ENCODE peak calls at places on chromosome 19, in four cellular contexts. X is GM12878, B is HepG2, V is K562. A is an unnamed sample.

GRCh38 chr19:10829967-10830366 is 6.0 kb downstream of the TMED1 start:
- DNase-seq in V (peak; percentile 8), B (no peak), X (no peak), A (no peak)

GRCh38 chr19:15859187-15859586 is 38.7 kb downstream of the CYP4F2 start:
- DNase-seq in V (no peak), B (no peak), X (no peak), A (no peak)

GRCh38 chr19:1355258-1355973 is 28.3 kb upstream of the NDUFS7 start:
- DNase-seq in B (no peak), V (peak; percentile 47), X (no peak), A (no peak)

GRCh38 chr19:23957660-23958281 is 43.1 kb downstream of the ZNF726 start:
- DNase-seq in V (no peak), X (no peak), B (no peak), A (no peak)

GRCh38 chr19:42037649-42038048 is 32.4 kb downstream of the GRIK5 start:
- DNase-seq in V (no peak), B (no peak), X (no peak), A (no peak)

GRCh38 chr19:28482221-28482620 is 730.7 kb downstream of the UQCRFS1 start:
- DNase-seq in X (no peak), B (no peak), V (no peak), A (no peak)

GRCh38 chr19:1690570-1691307 is 38.3 kb upstream of the TCF3 start:
- DNase-seq in B (no peak), V (peak; percentile 96), X (no peak), A (peak; percentile 83)

GRCh38 chr19:45765365-45766292 is 3.4 kb downstream of the SIX5 start:
- DNase-seq in V (no peak), B (no peak), X (no peak), A (no peak)

GRCh38 chr19:55820037-55820436 is 11.8 kb downstream of the NLRP11 start:
- DNase-seq in B (no peak), X (no peak), V (no peak), A (no peak)

GRCh38 chr19:47190167-47190727 is 40.8 kb downstream of the BBC3 start:
- DNase-seq in V (peak; percentile 26), X (no peak), B (peak; percentile 96), A (no peak)

GRCh38 chr19:5214371-5214770 is 126.2 kb downstream of the PTPRS start:
- DNase-seq in V (no peak), B (no peak), X (no peak), A (no peak)

GRCh38 chr19:55471266-55471665 is 5.2 kb upstream of the ZNF628 start:
- DNase-seq in B (no peak), V (no peak), X (no peak), A (no peak)

GRCh38 chr19:40607898-40608621 is 6.9 kb downstream of the LTBP4 start:
- DNase-seq in X (no peak), B (no peak), V (no peak), A (no peak)

GRCh38 chr19:39807846-39808364 is 26.1 kb downstream of the DYRK1B start:
- DNase-seq in V (no peak), B (no peak), X (no peak), A (no peak)

GRCh38 chr19:3916033-3916432 is 16.8 kb upstream of the NMRK2 start:
- DNase-seq in X (no peak), B (no peak), V (no peak), A (no peak)

GRCh38 chr19:6739390-6739883 is at the start of gene TRIP10:
- DNase-seq in V (peak; percentile 87), X (no peak), B (peak; percentile 68), A (peak; percentile 89)

GRCh38 chr19:55809381-55810058 is 22.3 kb downstream of the NLRP11 start:
- DNase-seq in X (no peak), V (peak; percentile 78), B (peak; percentile 65), A (peak; percentile 73)

GRCh38 chr19:9037415-9038062 is 27.3 kb upstream of the MUC16 start:
- DNase-seq in V (no peak), B (no peak), X (no peak), A (no peak)

GRCh38 chr19:8905342-8905741 is 73.2 kb downstream of the MBD3L1 start:
- DNase-seq in V (no peak), X (no peak), B (no peak), A (no peak)

DNA sequence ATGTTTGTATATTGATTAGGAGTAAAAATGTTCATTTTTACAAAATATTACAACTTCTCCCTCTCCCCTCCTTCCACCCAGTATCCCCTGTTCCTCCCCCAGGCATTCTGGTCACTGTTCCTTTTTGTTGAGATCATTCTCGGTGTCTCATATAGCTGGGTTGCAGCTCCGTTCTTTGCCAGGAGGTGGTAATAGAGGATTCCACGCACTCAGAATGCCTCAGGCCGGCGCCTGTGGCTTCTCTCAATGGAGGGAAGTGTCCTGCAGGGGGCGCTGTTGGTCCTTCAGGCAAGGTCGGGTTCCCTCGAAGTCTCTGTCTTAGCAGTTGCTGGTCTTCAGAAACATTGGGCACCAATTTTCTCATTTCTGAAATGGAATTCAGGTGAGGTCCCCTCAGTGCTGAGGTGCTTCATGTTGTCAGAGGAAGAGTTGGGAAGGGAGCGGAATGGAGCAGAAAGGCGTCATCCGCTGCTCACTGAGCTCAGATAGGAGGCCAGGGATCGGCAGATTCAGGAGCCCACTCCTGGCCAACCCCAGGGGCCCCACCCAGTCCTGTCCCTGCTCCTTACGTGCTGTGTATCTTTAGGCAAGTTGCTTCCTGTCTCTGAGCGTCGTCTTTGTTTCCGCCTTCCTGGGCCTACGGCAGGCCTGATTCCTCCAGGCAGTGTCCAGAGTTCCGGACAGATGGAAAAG is 10.3 kb upstream of the GARIN5A start:
- DNase-seq in V (peak; percentile 69), B (peak; percentile 51), X (no peak), A (peak; percentile 61)
- TF ChIP-seq FOXM1 in V (no peak), B (no peak), X (no peak), A (no peak)

GRCh38 chr19:19541572-19541971 is 3.5 kb downstream of the CILP2 start:
- DNase-seq in X (no peak), B (no peak), V (no peak), A (no peak)
- TF ChIP-seq FOXK2 in X (no peak), B (no peak), V (no peak), A (no peak)

GRCh38 chr19:58407658-58408151 is 744 bp upstream of the ZNF584 start:
- DNase-seq in B (peak; percentile 57), X (no peak), V (no peak), A (no peak)

GRCh38 chr19:58408152-58409009 is at the start of gene ZNF584:
- DNase-seq in X (peak; percentile 60), V (peak; percentile 92), B (peak; percentile 89), A (peak; percentile 91)

GRCh38 chr19:58409010-58409790 is 751 bp downstream of the ZNF584 start:
- DNase-seq in V (no peak), X (no peak), B (no peak), A (no peak)

GRCh38 chr19:58401825-58402433 is 6.5 kb downstream of the RNF225 start:
- DNase-seq in V (no peak), X (no peak), B (no peak), A (no peak)

GRCh38 chr19:58406818-58407657 is 1.4 kb upstream of the ZNF584 start:
- DNase-seq in V (no peak), B (peak; percentile 58), X (no peak), A (no peak)
- TF ChIP-seq FOXM1 in V (no peak), B (no peak), X (no peak), A (no peak)

DNA sequence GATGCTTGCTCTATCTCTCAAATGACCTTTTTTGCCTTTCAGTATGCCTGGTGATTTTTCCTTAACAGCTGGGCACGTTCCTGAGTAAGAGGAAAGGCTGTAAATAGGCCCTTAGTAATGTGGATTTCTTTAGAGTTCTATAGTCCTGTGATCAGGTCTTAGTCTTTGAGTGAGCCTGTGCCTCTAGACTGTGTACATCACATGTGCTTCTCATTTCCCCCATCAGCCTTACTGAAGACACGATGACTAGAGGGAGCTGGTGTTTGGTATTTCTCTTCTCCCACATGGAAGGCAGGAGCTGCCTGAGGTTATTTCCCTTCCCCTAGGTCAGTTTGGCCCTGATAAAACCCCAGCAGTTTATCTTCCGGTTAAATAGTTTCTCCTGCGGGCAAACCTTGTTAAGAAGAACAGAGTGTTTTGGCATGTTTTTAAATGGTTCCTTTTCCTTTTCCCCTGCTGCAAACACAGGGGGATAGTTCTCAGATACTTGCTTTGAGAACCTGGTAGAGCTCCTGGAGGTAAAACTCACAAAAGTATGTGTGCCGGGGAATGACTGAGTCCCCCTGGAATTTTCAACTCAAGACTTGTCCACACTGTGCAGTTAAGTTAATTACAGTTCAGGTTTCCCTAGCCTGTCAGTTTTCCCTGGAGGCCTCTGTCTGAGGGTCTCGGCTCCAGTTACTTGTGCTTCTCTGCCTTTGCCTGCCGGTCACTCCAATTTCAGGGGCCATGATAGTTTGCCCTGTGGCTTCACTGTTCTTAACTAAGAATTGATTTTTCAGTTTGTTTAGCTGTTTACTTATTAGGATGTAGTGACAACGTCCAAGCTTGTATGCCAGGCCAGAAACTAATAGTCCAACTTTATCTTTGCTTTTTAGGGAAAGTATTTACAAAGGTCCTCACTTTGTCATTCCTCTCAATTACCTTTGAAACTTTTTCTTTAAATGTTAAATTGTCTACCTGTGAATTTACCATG is 94.4 kb downstream of the URI1 start:
- DNase-seq in X (no peak), V (no peak), B (no peak), A (no peak)
- TF ChIP-seq FOXK2 in X (no peak), V (no peak), B (no peak), A (no peak)

GRCh38 chr19:54172764-54173699 is at the start of gene TMC4:
- DNase-seq in B (no peak), V (peak; percentile 26), X (no peak), A (no peak)
- TF ChIP-seq FOXM1 in B (no peak), V (no peak), X (no peak), A (no peak)

DNA sequence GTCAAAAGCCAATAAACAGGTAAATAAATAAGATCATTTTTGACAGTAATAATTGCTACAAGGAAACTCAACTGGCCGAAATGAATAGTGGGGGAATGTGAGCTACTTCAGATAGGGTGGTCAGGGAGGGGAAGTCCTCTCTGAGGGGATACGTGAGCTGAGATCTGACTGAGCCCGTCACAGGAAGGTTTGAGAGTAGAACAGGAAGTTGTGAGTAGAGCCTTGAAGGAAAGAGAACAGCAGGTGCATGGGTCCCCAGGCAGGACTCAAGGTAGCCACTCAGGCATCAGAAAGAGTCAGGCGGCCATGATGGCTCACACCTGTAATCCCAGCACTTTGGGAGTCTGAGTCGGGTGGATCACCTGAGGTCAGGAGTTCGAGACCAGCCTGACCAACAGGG is 6.3 kb downstream of the IRGQ start:
- DNase-seq in X (no peak), V (no peak), B (no peak), A (no peak)
- TF ChIP-seq FOXK2 in X (no peak), V (no peak), B (no peak), A (no peak)

GRCh38 chr19:33691736-33692135 is 70.0 kb downstream of the CHST8 start:
- DNase-seq in V (no peak), X (no peak), B (no peak), A (no peak)
- TF ChIP-seq FOXM1 in V (no peak), X (no peak), B (no peak), A (no peak)